ENCODE peak calls at places on chromosomes 16 and 17, in five cellular contexts. O is NCI-H1105, R is pons, G is NCI-H1417, H is lower leg skin. D is an unnamed sample.

GRCh38 chr16:78444-79145 is 570 bp downstream of the MPG start:
- DNase-seq in O (no peak), R (no peak), G (no peak), H (no peak), D (no peak)

GRCh38 chr17:41322903-41323895 is 7.7 kb upstream of the KRTAP17-1 start:
- DNase-seq in O (no peak), R (no peak), G (no peak), H (no peak), D (no peak)

GRCh38 chr16:87063543-87063942 is 253.6 kb downstream of the C16orf95 start:
- DNase-seq in O (no peak), R (no peak), G (no peak), H (no peak), D (no peak)

GRCh38 chr16:53043986-53044571 is 8.6 kb downstream of the CHD9NB start:
- DNase-seq in O (no peak), R (no peak), G (peak), H (no peak), D (no peak)

GRCh38 chr17:64146418-64147109 is 16.6 kb upstream of the ERN1 start:
- DNase-seq in O (peak), R (peak), G (peak), H (peak), D (peak)

GRCh38 chr17:8392274-8392673 is 5.4 kb downstream of the RNF222 start:
- DNase-seq in O (no peak), R (no peak), G (no peak), H (no peak), D (no peak)

GRCh38 chr17:68248199-68248825 is 469 bp downstream of the AMZ2 start:
- DNase-seq in O (peak), R (peak), G (peak), H (no peak), D (no peak)

GRCh38 chr16:84295203-84295850 is 649 bp downstream of the WFDC1 start:
- DNase-seq in O (no peak), R (no peak), G (no peak), H (no peak), D (no peak)

GRCh38 chr17:38336838-38337237 is 6.9 kb downstream of the GPR179 start:
- DNase-seq in O (no peak), R (no peak), G (no peak), H (no peak), D (no peak)

GRCh38 chr16:75372236-75372856 is 61.0 kb downstream of the CFDP1 start:
- DNase-seq in O (no peak), R (no peak), G (no peak), H (no peak), D (no peak)

GRCh38 chr16:55294129-55294528 is 29.9 kb upstream of the IRX6 start:
- DNase-seq in O (no peak), R (no peak), G (no peak), H (no peak), D (no peak)

GRCh38 chr17:2034157-2034556 is 4.2 kb downstream of the DPH1 start:
- DNase-seq in O (no peak), R (no peak), G (no peak), H (no peak), D (no peak)

GRCh38 chr16:66135376-66135775 is 231.1 kb upstream of the CDH5 start:
- DNase-seq in O (no peak), R (peak), G (no peak), H (peak), D (no peak)

GRCh38 chr16:87550510-87550961 is 51.8 kb upstream of the JPH3 start:
- DNase-seq in O (no peak), R (no peak), G (peak), H (no peak), D (no peak)

GRCh38 chr16:87950765-87951549 is at the start of gene BANP:
- DNase-seq in O (peak), R (peak), G (peak), H (peak), D (peak)